ENCODE peak calls at places on chromosome 20, in five cellular contexts. M, B, J, N and E are unnamed samples.

GRCh38 chr20:41004561-41005360 is 23.9 kb upstream of the TOP1 start:
- DNase-seq in M (peak), B (peak), J (peak), N (no peak), E (peak)

GRCh38 chr20:41425180-41425884 is 58.7 kb upstream of the EMILIN3 start:
- DNase-seq in M (no peak), B (no peak), J (peak), N (no peak), E (no peak)

GRCh38 chr20:7596541-7596940 is 343.7 kb downstream of the HAO1 start:
- DNase-seq in M (no peak), B (no peak), J (no peak), N (no peak), E (no peak)

GRCh38 chr20:1336699-1337387 is 7.9 kb upstream of the SDCBP2 start:
- DNase-seq in M (no peak), B (no peak), J (no peak), N (peak), E (no peak)

GRCh38 chr20:3093861-3094361 is 9.4 kb upstream of the AVP start:
- DNase-seq in M (no peak), B (no peak), J (no peak), N (no peak), E (no peak)

GRCh38 chr20:56417911-56418310 is 5.9 kb downstream of the CASS4 start:
- DNase-seq in M (no peak), B (no peak), J (no peak), N (no peak), E (no peak)

GRCh38 chr20:63314015-63314471 is 21.1 kb downstream of the COL20A1 start:
- DNase-seq in M (no peak), B (no peak), J (no peak), N (no peak), E (no peak)

GRCh38 chr20:49519777-49520359 is 37.4 kb upstream of the KCNB1 start:
- DNase-seq in M (peak), B (no peak), J (no peak), N (no peak), E (no peak)

GRCh38 chr20:36574278-36575065 is 1.1 kb downstream of the TGIF2 start:
- DNase-seq in M (no peak), B (no peak), J (peak), N (peak), E (peak)

GRCh38 chr20:34999021-34999451 is 43.4 kb downstream of the MYH7B start:
- DNase-seq in M (no peak), B (no peak), J (no peak), N (no peak), E (no peak)